ENCODE peak calls at places on chromosomes 12 and 14, in seven cellular contexts. R is H9, H is T-cell, M is heart right ventricle, K is hypothalamus, L is lung, Y is AML-193. J is an unnamed sample.

GRCh38 chr14:22276913-22277816 is 311.9 kb downstream of the DAD1 start:
- DNase-seq in R (no peak), H (no peak), M (no peak), K (no peak), L (no peak), Y (no peak), J (peak; percentile 14)

GRCh38 chr12:45828402-45828801 is 98.9 kb downstream of the ARID2 start:
- DNase-seq in R (no peak), H (no peak), M (no peak), K (no peak), L (no peak), Y (no peak), J (peak; percentile 26)

GRCh38 chr12:95393191-95393790 is 80.7 kb upstream of the METAP2 start:
- DNase-seq in R (no peak), H (no peak), M (no peak), K (no peak), L (no peak), Y (no peak), J (no peak)

GRCh38 chr12:29889737-29890136 is 106.0 kb upstream of the TMTC1 start:
- DNase-seq in R (peak; percentile 83), H (no peak), M (peak; percentile 75), K (no peak), L (peak; percentile 55), Y (peak; percentile 45), J (peak; percentile 53)

GRCh38 chr12:121802843-121803698 is 738 bp upstream of the SETD1B start:
- DNase-seq in R (peak; percentile 90), H (peak; percentile 81), M (peak; percentile 92), K (peak; percentile 97), L (peak; percentile 88), Y (peak; percentile 96), J (peak; percentile 97)

GRCh38 chr14:51333901-51334432 is 93.9 kb downstream of the TMX1 start:
- DNase-seq in R (no peak), H (no peak), M (no peak), K (no peak), L (no peak), Y (no peak), J (no peak)

GRCh38 chr12:54341901-54342300 is 17.0 kb downstream of the COPZ1 start:
- DNase-seq in R (no peak), H (no peak), M (no peak), K (no peak), L (no peak), Y (no peak), J (no peak)

GRCh38 chr12:44627767-44628166 is 248.3 kb downstream of the NELL2 start:
- DNase-seq in R (no peak), H (no peak), M (no peak), K (no peak), L (no peak), Y (no peak), J (no peak)

GRCh38 chr14:105087963-105088811 is 23.0 kb upstream of the GPR132 start:
- DNase-seq in R (peak; percentile 65), H (no peak), M (peak; percentile 41), K (no peak), L (peak; percentile 63), Y (no peak), J (no peak)

GRCh38 chr14:91354979-91355685 is 62.5 kb downstream of the CCDC88C start:
- DNase-seq in R (peak; percentile 80), H (no peak), M (no peak), K (no peak), L (no peak), Y (peak; percentile 5), J (no peak)

GRCh38 chr14:72766296-72766695 is 127.6 kb downstream of the DPF3 start:
- DNase-seq in R (no peak), H (no peak), M (no peak), K (no peak), L (no peak), Y (no peak), J (no peak)

GRCh38 chr12:75955251-75955650 is 76.3 kb downstream of the PHLDA1 start:
- DNase-seq in R (peak; percentile 54), H (no peak), M (no peak), K (no peak), L (no peak), Y (no peak), J (no peak)

GRCh38 chr12:19198272-19198671 is 68.7 kb downstream of the PLEKHA5 start:
- DNase-seq in R (no peak), H (no peak), M (no peak), K (no peak), L (no peak), Y (no peak), J (no peak)

GRCh38 chr12:53825246-53826081 is 73.7 kb upstream of the CISTR start:
- DNase-seq in R (no peak), H (no peak), M (no peak), K (no peak), L (no peak), Y (no peak), J (no peak)

GRCh38 chr12:68271346-68271745 is 17.9 kb upstream of the IL22 start:
- DNase-seq in R (no peak), H (no peak), M (no peak), K (no peak), L (no peak), Y (no peak), J (no peak)

GRCh38 chr12:77087427-77087826 is 22.1 kb upstream of the E2F7 start:
- DNase-seq in R (no peak), H (no peak), M (no peak), K (no peak), L (no peak), Y (no peak), J (no peak)

GRCh38 chr14:71372411-71372838 is 465.2 kb downstream of the PCNX1 start:
- DNase-seq in R (no peak), H (no peak), M (no peak), K (no peak), L (no peak), Y (no peak), J (peak; percentile 36)

GRCh38 chr14:103735815-103736545 is 20.4 kb downstream of the ZFYVE21 start:
- DNase-seq in R (no peak), H (no peak), M (no peak), K (no peak), L (no peak), Y (no peak), J (no peak)

GRCh38 chr12:132216354-132216987 is 72.2 kb downstream of the NOC4L start:
- DNase-seq in R (no peak), H (no peak), M (no peak), K (no peak), L (no peak), Y (no peak), J (no peak)

GRCh38 chr12:56932146-56932545 is 2.1 kb downstream of the SDR9C7 start:
- DNase-seq in R (no peak), H (no peak), M (no peak), K (no peak), L (no peak), Y (no peak), J (no peak)

GRCh38 chr12:49674318-49674985 is 32.8 kb downstream of the FMNL3 start:
- DNase-seq in R (no peak), H (no peak), M (peak; percentile 62), K (no peak), L (no peak), Y (no peak), J (no peak)

GRCh38 chr12:118119449-118119879 is 15.7 kb upstream of the VSIG10 start:
- DNase-seq in R (peak; percentile 90), H (no peak), M (no peak), K (no peak), L (no peak), Y (no peak), J (no peak)

GRCh38 chr12:124743479-124744272 is 120.0 kb downstream of the SCARB1 start:
- DNase-seq in R (no peak), H (no peak), M (no peak), K (no peak), L (no peak), Y (no peak), J (no peak)

GRCh38 chr12:96034631-96035282 is 630 bp downstream of the LTA4H start:
- DNase-seq in R (peak; percentile 43), H (no peak), M (no peak), K (no peak), L (peak; percentile 43), Y (no peak), J (no peak)